ENCODE peak calls at places on chromosomes 3 and 15, in six cellular contexts. C, L, N, O, F and X are unnamed samples.
A peak's percentile ranks its signal among the peaks of the same experiment; 100 is the strongest.

GRCh38 chr3:4709336-4709735 is 216.2 kb downstream of the ITPR1 start:
- DNase-seq in C (no peak), L (no peak), F (no peak), O (no peak), N (no peak), X (no peak)

GRCh38 chr3:141288331-141288990 is 56.8 kb downstream of the PXYLP1 start:
- DNase-seq in N (no peak), L (peak; percentile 42), O (no peak), C (no peak), F (no peak), X (no peak)

GRCh38 chr3:112043621-112044201 is 9.2 kb downstream of the TMPRSS7 start:
- DNase-seq in N (peak; percentile 8), L (peak; percentile 70), F (peak; percentile 68), C (peak; percentile 73), O (peak; percentile 62), X (peak; percentile 71)

GRCh38 chr3:140292684-140293083 is 357.7 kb downstream of the CLSTN2 start:
- DNase-seq in C (no peak), N (no peak), L (no peak), O (no peak), F (no peak), X (no peak)

GRCh38 chr3:119809249-119810017 is 27.5 kb downstream of the NR1I2 start:
- DNase-seq in N (no peak), F (no peak), O (no peak), L (no peak), C (no peak), X (no peak)

GRCh38 chr3:184629555-184630160 is 68.1 kb downstream of the EPHB3 start:
- DNase-seq in F (no peak), C (no peak), O (no peak), L (no peak), N (no peak), X (no peak)

GRCh38 chr15:76963596-76963995 is 31.3 kb upstream of the PSTPIP1 start:
- DNase-seq in F (no peak), N (no peak), O (peak; percentile 12), C (no peak), L (no peak), X (no peak)

GRCh38 chr3:71172951-71173350 is 410.6 kb downstream of the FOXP1 start:
- DNase-seq in N (no peak), F (no peak), O (peak; percentile 58), C (no peak), L (no peak), X (no peak)

GRCh38 chr15:61196711-61197110 is 32.4 kb downstream of the RORA start:
- DNase-seq in C (no peak), F (no peak), L (no peak), N (no peak), O (no peak), X (no peak)

GRCh38 chr3:184459355-184459754 is 79.5 kb downstream of the CHRD start:
- DNase-seq in C (no peak), N (no peak), F (no peak), O (no peak), L (peak; percentile 69), X (peak; percentile 95)

GRCh38 chr15:100454148-100454547 is 74.6 kb downstream of the CERS3 start:
- DNase-seq in N (no peak), C (no peak), F (no peak), L (no peak), O (no peak), X (no peak)

GRCh38 chr3:98022978-98023820 is 11.9 kb downstream of the GABRR3 start:
- DNase-seq in F (peak; percentile 48), O (peak; percentile 56), L (peak; percentile 79), N (no peak), C (peak; percentile 43), X (peak; percentile 66)

DNA sequence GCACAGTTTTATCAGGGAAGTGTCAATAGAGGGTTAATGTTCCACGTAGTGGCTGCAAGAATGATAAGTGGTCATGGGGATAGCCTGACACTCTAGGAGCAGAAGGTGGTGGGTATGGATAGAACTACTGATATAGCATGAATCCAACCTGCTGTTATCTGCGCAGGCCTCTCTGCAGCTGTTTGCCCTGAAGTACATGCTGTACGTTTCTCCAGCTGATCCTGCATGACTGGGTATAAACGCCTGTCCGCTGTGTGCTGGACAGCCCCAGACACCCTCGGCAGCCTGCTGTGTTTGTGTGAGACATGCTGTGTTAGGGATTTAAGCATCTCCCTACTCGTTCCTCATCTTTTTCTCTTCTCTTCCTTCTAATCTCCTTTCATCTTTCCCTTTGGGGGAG is 87.1 kb downstream of the LPP start:
- DNase-seq in F (no peak), N (no peak), C (no peak), O (no peak), L (no peak), X (no peak)
- TF ChIP-seq POLR2A in F (no peak), N (no peak), C (no peak), O (no peak), L (no peak), X (no peak)

DNA sequence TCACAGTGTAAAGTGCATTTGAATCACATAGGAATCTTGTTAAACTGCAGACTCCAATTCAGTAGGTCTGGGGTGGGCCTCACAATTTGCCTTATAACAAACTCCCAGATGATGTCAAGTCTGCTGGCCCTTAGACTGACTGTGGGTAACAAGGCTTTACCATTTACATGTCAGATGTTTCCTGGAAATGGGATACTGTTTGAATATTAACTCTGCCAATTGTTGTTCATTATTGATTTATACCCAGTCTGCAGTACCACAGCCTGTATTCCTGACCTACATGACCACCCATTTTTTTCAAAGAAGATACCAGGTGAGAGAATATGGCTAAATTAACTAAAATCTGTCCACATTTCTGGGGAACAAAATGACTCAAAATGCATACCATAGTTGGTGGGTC is 37.2 kb downstream of the CMSS1 start:
- DNase-seq in N (no peak), C (no peak), L (no peak), F (no peak), O (no peak), X (no peak)
- TF ChIP-seq MYC in N (no peak), C (no peak), L (no peak), F (no peak), O (no peak), X (no peak)

GRCh38 chr3:179652467-179653105 is at the start of gene USP13:
- DNase-seq in N (no peak), C (peak; percentile 48), L (peak; percentile 82), O (peak; percentile 51), F (peak; percentile 64), X (peak; percentile 81)
- TF ChIP-seq POLR2A in N (no peak), C (peak; percentile 3), L (no peak), O (peak; percentile 54), F (no peak), X (peak; percentile 60)

GRCh38 chr3:169104972-169105371 is 558.5 kb downstream of the MECOM start:
- DNase-seq in F (no peak), C (no peak), N (no peak), L (no peak), O (peak; percentile 9), X (peak; percentile 62)
- TF ChIP-seq MYC in F (no peak), C (no peak), N (no peak), L (no peak), O (no peak), X (no peak)

DNA sequence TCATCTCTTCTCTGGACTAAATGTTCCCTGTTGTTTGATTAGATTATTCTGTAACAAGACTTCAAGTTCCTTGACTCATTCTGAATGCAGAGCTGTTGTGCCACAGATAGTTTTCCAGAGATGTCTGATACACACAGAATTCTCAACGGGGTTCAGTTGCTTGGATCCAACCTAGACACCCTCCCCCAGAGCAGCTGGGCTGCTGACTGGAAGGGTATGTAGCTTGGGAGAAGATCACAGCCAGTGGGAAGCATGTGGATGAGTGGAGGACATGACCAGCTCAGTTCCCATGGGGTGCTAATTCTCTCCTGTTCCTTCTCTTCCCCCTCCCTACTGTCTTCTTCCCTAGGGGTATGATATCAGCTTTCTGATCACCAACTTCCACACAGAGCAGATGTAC is 6.6 kb upstream of the TTLL3 start:
- DNase-seq in L (no peak), O (no peak), N (no peak), F (no peak), C (no peak), X (no peak)
- TF ChIP-seq POLR2A in L (no peak), O (no peak), N (no peak), F (no peak), C (no peak), X (no peak)